ENCODE peak calls at places on chromosomes 2 and 18, in five cellular contexts. One of them, this sample, is unnamed.
A peak's percentile ranks its signal among the peaks of the same experiment; 100 is the strongest.

GRCh38 chr2:136932700-136933099 is 167.4 kb downstream of the THSD7B start:
- DNase-seq in NB4: peak; percentile 47
- DNase-seq in stomach: no peak
- DNase-seq in foreskin fibroblast: no peak
- DNase-seq in H9: peak; percentile 45
- DNase-seq in this sample: peak; percentile 34

GRCh38 chr2:46857871-46858696 is 57.5 kb downstream of the MCFD2 start:
- DNase-seq in NB4: no peak
- DNase-seq in stomach: no peak
- DNase-seq in foreskin fibroblast: peak; percentile 65
- DNase-seq in H9: no peak
- DNase-seq in this sample: no peak

GRCh38 chr2:237259201-237259600 is 154.8 kb downstream of the COL6A3 start:
- DNase-seq in NB4: no peak
- DNase-seq in stomach: no peak
- DNase-seq in foreskin fibroblast: no peak
- DNase-seq in H9: no peak
- DNase-seq in this sample: no peak

GRCh38 chr2:64141711-64142405 is 2.4 kb downstream of the PELI1 start:
- DNase-seq in NB4: peak; percentile 26
- DNase-seq in stomach: no peak
- DNase-seq in foreskin fibroblast: no peak
- DNase-seq in H9: no peak
- DNase-seq in this sample: peak; percentile 30

GRCh38 chr2:28336993-28337627 is 55.5 kb upstream of the FOSL2 start:
- DNase-seq in NB4: no peak
- DNase-seq in stomach: no peak
- DNase-seq in foreskin fibroblast: no peak
- DNase-seq in H9: no peak
- DNase-seq in this sample: no peak

GRCh38 chr2:75632091-75632704 is 14.4 kb upstream of the MRPL19 start:
- DNase-seq in NB4: no peak
- DNase-seq in stomach: no peak
- DNase-seq in foreskin fibroblast: no peak
- DNase-seq in H9: no peak
- DNase-seq in this sample: no peak

GRCh38 chr2:37829202-37829601 is 95.9 kb upstream of the RMDN2 start:
- DNase-seq in NB4: peak; percentile 95
- DNase-seq in stomach: no peak
- DNase-seq in foreskin fibroblast: peak; percentile 98
- DNase-seq in H9: no peak
- DNase-seq in this sample: peak; percentile 54

GRCh38 chr2:29817846-29818680 is 103.3 kb downstream of the ALK start:
- DNase-seq in NB4: no peak
- DNase-seq in stomach: no peak
- DNase-seq in foreskin fibroblast: no peak
- DNase-seq in H9: no peak
- DNase-seq in this sample: no peak

GRCh38 chr2:184444217-184444616 is 154.1 kb upstream of the ZNF804A start:
- DNase-seq in NB4: no peak
- DNase-seq in stomach: no peak
- DNase-seq in foreskin fibroblast: no peak
- DNase-seq in H9: no peak
- DNase-seq in this sample: peak; percentile 77

GRCh38 chr2:42046819-42047487 is 868 bp upstream of the PKDCC start:
- DNase-seq in NB4: peak; percentile 16
- DNase-seq in stomach: no peak
- DNase-seq in foreskin fibroblast: no peak
- DNase-seq in H9: peak; percentile 84
- DNase-seq in this sample: no peak

GRCh38 chr2:223970343-223971128 is 13.3 kb downstream of the MRPL44 start:
- DNase-seq in NB4: peak; percentile 74
- DNase-seq in stomach: peak; percentile 32
- DNase-seq in foreskin fibroblast: peak; percentile 47
- DNase-seq in H9: no peak
- DNase-seq in this sample: peak; percentile 67

GRCh38 chr2:12807907-12808810 is 91.4 kb downstream of the TRIB2 start:
- DNase-seq in NB4: peak; percentile 82
- DNase-seq in stomach: no peak
- DNase-seq in foreskin fibroblast: no peak
- DNase-seq in H9: no peak
- DNase-seq in this sample: no peak

GRCh38 chr2:186648130-186648529 is 45.7 kb upstream of the FAM171B start:
- DNase-seq in NB4: no peak
- DNase-seq in stomach: no peak
- DNase-seq in foreskin fibroblast: no peak
- DNase-seq in H9: no peak
- DNase-seq in this sample: no peak

GRCh38 chr2:56615750-56616149 is 432.0 kb downstream of the CCDC85A start:
- DNase-seq in NB4: no peak
- DNase-seq in stomach: no peak
- DNase-seq in foreskin fibroblast: no peak
- DNase-seq in H9: no peak
- DNase-seq in this sample: no peak

GRCh38 chr18:79923896-79924585 is 27.4 kb downstream of the SLC66A2 start:
- DNase-seq in NB4: no peak
- DNase-seq in stomach: peak; percentile 15
- DNase-seq in foreskin fibroblast: no peak
- DNase-seq in H9: no peak
- DNase-seq in this sample: no peak

GRCh38 chr2:202883987-202884675 is 12.6 kb upstream of the ICA1L start:
- DNase-seq in NB4: peak; percentile 25
- DNase-seq in stomach: no peak
- DNase-seq in foreskin fibroblast: no peak
- DNase-seq in H9: no peak
- DNase-seq in this sample: no peak

GRCh38 chr2:16666453-16666801 is 793 bp upstream of the CYRIA start:
- DNase-seq in NB4: peak; percentile 79
- DNase-seq in stomach: no peak
- DNase-seq in foreskin fibroblast: no peak
- DNase-seq in H9: peak; percentile 64
- DNase-seq in this sample: peak; percentile 38

GRCh38 chr2:26244479-26245230 is at the start of the genes HADHA and HADHB:
- DNase-seq in NB4: peak; percentile 98
- DNase-seq in stomach: peak; percentile 91
- DNase-seq in foreskin fibroblast: peak; percentile 85
- DNase-seq in H9: peak; percentile 94
- DNase-seq in this sample: peak; percentile 93
- TF ChIP-seq CTCF in NB4: peak; percentile 21
- TF ChIP-seq CTCF in stomach: peak; percentile 37
- TF ChIP-seq CTCF in foreskin fibroblast: peak; percentile 22
- TF ChIP-seq CTCF in H9: peak; percentile 28
- TF ChIP-seq CTCF in this sample: peak; percentile 27

DNA sequence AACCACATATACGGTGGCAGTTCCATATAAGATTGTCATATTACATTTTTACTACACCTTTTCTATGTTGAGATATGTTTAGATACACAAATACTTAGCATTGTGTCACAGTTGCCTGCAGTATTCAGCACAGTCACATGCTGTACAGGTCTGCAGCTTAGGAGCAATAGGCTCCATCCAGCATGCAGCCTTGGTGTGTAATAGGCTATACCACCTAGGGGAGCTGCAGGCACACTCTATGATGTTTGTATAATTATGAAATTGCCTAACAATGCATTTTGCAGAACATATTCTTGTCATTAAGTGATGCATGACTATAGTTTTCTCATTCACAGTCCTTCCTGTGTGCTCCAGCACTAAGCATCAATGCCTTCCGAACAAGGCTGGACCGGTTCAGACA is 133.4 kb downstream of the NDUFA10 start:
- DNase-seq in NB4: peak; percentile 42
- DNase-seq in stomach: no peak
- DNase-seq in foreskin fibroblast: no peak
- DNase-seq in H9: no peak
- DNase-seq in this sample: no peak
- TF ChIP-seq CTCF in NB4: no peak
- TF ChIP-seq CTCF in stomach: no peak
- TF ChIP-seq CTCF in foreskin fibroblast: no peak
- TF ChIP-seq CTCF in H9: no peak
- TF ChIP-seq CTCF in this sample: no peak

GRCh38 chr2:220148849-220149248 is 521.4 kb downstream of the SLC4A3 start:
- DNase-seq in NB4: no peak
- DNase-seq in stomach: no peak
- DNase-seq in foreskin fibroblast: no peak
- DNase-seq in H9: no peak
- DNase-seq in this sample: no peak

GRCh38 chr2:220157312-220157711 is 529.9 kb downstream of the SLC4A3 start:
- DNase-seq in NB4: no peak
- DNase-seq in stomach: no peak
- DNase-seq in foreskin fibroblast: no peak
- DNase-seq in H9: peak; percentile 33
- DNase-seq in this sample: no peak

GRCh38 chr2:220152281-220152680 is 524.9 kb downstream of the SLC4A3 start:
- DNase-seq in NB4: no peak
- DNase-seq in stomach: no peak
- DNase-seq in foreskin fibroblast: no peak
- DNase-seq in H9: no peak
- DNase-seq in this sample: no peak

GRCh38 chr2:220159738-220160137 is 532.3 kb downstream of the SLC4A3 start:
- DNase-seq in NB4: no peak
- DNase-seq in stomach: no peak
- DNase-seq in foreskin fibroblast: no peak
- DNase-seq in H9: no peak
- DNase-seq in this sample: no peak

DNA sequence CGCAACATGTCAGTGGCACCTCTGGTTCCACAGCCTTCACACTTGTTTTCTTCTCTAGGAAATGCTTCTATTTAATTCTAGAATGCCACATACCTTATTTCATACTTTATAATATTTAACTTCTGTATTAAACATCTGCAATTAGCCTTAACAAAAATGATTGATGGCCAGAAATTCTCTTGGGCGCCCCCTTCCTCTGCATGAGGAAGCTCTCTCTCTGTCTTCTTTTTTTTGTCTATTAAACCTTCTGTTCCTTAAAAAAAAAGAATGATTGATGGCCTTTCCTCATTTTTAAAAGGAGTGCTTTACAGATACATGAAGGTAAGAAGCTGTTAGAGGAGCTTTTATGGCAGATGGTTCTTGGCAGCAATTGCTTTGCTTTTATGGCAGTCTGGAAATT is 526.8 kb downstream of the SLC4A3 start:
- DNase-seq in NB4: no peak
- DNase-seq in stomach: no peak
- DNase-seq in foreskin fibroblast: no peak
- DNase-seq in H9: no peak
- DNase-seq in this sample: no peak
- TF ChIP-seq CTCF in NB4: peak; percentile 8
- TF ChIP-seq CTCF in stomach: no peak
- TF ChIP-seq CTCF in foreskin fibroblast: no peak
- TF ChIP-seq CTCF in H9: peak; percentile 63
- TF ChIP-seq CTCF in this sample: no peak

GRCh38 chr2:234880551-234881211 is 71.1 kb upstream of the SH3BP4 start:
- DNase-seq in NB4: no peak
- DNase-seq in stomach: peak; percentile 54
- DNase-seq in foreskin fibroblast: peak; percentile 92
- DNase-seq in H9: no peak
- DNase-seq in this sample: no peak

GRCh38 chr2:234884591-234884990 is 67.2 kb upstream of the SH3BP4 start:
- DNase-seq in NB4: no peak
- DNase-seq in stomach: no peak
- DNase-seq in foreskin fibroblast: no peak
- DNase-seq in H9: no peak
- DNase-seq in this sample: no peak

GRCh38 chr2:234885113-234885512 is 66.7 kb upstream of the SH3BP4 start:
- DNase-seq in NB4: no peak
- DNase-seq in stomach: no peak
- DNase-seq in foreskin fibroblast: no peak
- DNase-seq in H9: no peak
- DNase-seq in this sample: no peak

GRCh38 chr2:234879671-234880455 is 72.0 kb upstream of the SH3BP4 start:
- DNase-seq in NB4: no peak
- DNase-seq in stomach: no peak
- DNase-seq in foreskin fibroblast: peak; percentile 43
- DNase-seq in H9: peak; percentile 10
- DNase-seq in this sample: no peak

GRCh38 chr2:234881413-234882241 is 70.2 kb upstream of the SH3BP4 start:
- DNase-seq in NB4: peak; percentile 73
- DNase-seq in stomach: peak; percentile 88
- DNase-seq in foreskin fibroblast: peak; percentile 48
- DNase-seq in H9: peak; percentile 86
- DNase-seq in this sample: peak; percentile 42
- TF ChIP-seq CTCF in NB4: peak; percentile 65
- TF ChIP-seq CTCF in stomach: peak; percentile 84
- TF ChIP-seq CTCF in foreskin fibroblast: peak; percentile 57
- TF ChIP-seq CTCF in H9: peak; percentile 90
- TF ChIP-seq CTCF in this sample: peak; percentile 31

DNA sequence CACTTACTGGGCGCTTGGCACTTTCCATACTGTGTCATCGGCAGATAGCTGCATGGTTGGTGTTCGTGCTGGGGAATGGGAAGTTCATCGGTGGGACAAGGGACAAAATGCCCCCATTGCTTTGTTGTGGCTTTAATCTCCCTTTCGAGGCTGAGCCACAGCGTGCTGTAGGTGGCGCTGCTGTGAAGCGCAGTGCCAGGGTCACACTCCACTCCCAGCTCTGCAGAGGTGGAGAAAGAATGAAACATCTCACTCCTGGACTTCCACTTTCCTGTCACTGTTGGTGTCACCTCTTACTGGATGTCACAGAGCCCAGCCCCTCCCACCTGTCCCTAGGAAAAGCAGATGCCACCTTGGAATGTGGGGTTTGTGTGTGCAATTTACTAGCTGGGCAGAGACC is 8.7 kb downstream of the TYMS start:
- DNase-seq in NB4: peak; percentile 45
- DNase-seq in stomach: no peak
- DNase-seq in foreskin fibroblast: no peak
- DNase-seq in H9: peak; percentile 56
- DNase-seq in this sample: no peak
- TF ChIP-seq CTCF in NB4: peak; percentile 42
- TF ChIP-seq CTCF in stomach: no peak
- TF ChIP-seq CTCF in foreskin fibroblast: no peak
- TF ChIP-seq CTCF in H9: peak; percentile 68
- TF ChIP-seq CTCF in this sample: peak; percentile 17

DNA sequence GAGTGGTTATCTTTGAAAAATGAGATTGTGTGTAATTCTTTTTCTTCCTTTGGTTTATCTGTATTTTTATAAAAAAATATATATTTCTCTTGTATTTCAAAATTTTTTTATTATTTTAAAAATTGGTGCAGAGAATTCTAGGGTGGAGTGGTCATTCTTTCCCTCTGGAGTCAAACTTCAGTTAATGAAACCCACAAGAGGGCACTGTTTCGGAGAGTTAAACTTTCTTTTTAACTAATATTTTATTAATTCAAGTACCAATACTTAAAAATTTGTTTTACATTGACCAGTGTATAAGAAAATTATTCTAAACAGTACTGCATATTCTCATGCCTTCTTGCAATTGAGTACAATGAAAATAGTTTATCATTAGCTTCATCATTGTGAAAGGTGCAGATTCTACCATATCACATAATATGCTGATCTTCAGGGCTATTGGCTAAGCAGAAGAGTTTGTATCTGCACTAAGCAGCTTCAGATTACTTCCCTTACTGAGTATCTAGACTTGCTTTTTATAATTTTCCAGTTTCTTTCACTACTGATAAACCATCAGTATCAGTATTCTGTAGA is 50.1 kb downstream of the HS1BP3 start:
- DNase-seq in NB4: no peak
- DNase-seq in stomach: no peak
- DNase-seq in foreskin fibroblast: no peak
- DNase-seq in H9: no peak
- DNase-seq in this sample: no peak
- TF ChIP-seq CTCF in NB4: no peak
- TF ChIP-seq CTCF in stomach: peak; percentile 20
- TF ChIP-seq CTCF in foreskin fibroblast: peak; percentile 43
- TF ChIP-seq CTCF in H9: peak; percentile 67
- TF ChIP-seq CTCF in this sample: no peak

GRCh38 chr2:9754532-9754887 is 88.8 kb upstream of the TAF1B start:
- DNase-seq in NB4: no peak
- DNase-seq in stomach: no peak
- DNase-seq in foreskin fibroblast: no peak
- DNase-seq in H9: no peak
- DNase-seq in this sample: no peak
- TF ChIP-seq CTCF in NB4: no peak
- TF ChIP-seq CTCF in stomach: no peak
- TF ChIP-seq CTCF in foreskin fibroblast: no peak
- TF ChIP-seq CTCF in H9: no peak
- TF ChIP-seq CTCF in this sample: no peak